ENCODE peak calls at places on chromosomes 16 and 17, in ten cellular contexts. One of them, this sample, is unnamed.

GRCh38 chr17:60163108-60163784 is 13.5 kb downstream of the CA4 start:
- DNase-seq in A549: peak
- DNase-seq in astrocyte of the spinal cord: no peak
- DNase-seq in left lung: peak
- DNase-seq in upper lobe of right lung: peak
- DNase-seq in naive thymus-derived CD8-positive, alpha-beta T cell: no peak
- DNase-seq in AG08395: no peak
- DNase-seq in substantia nigra: no peak
- DNase-seq in A172: no peak
- DNase-seq in foreskin fibroblast: no peak
- DNase-seq in this sample: no peak

GRCh38 chr17:64723781-64724180 is 61.7 kb upstream of the SMURF2 start:
- DNase-seq in AG08395: no peak
- DNase-seq in left lung: no peak
- DNase-seq in upper lobe of right lung: no peak
- DNase-seq in naive thymus-derived CD8-positive, alpha-beta T cell: no peak
- DNase-seq in substantia nigra: no peak
- DNase-seq in foreskin fibroblast: no peak
- DNase-seq in astrocyte of the spinal cord: no peak
- DNase-seq in A172: no peak
- DNase-seq in A549: no peak
- DNase-seq in this sample: no peak

GRCh38 chr16:17448640-17449638 is 21.8 kb downstream of the XYLT1 start:
- DNase-seq in foreskin fibroblast: no peak
- DNase-seq in AG08395: no peak
- DNase-seq in astrocyte of the spinal cord: no peak
- DNase-seq in upper lobe of right lung: peak
- DNase-seq in left lung: peak
- DNase-seq in substantia nigra: no peak
- DNase-seq in naive thymus-derived CD8-positive, alpha-beta T cell: no peak
- DNase-seq in A549: no peak
- DNase-seq in A172: no peak
- DNase-seq in this sample: no peak

GRCh38 chr16:19882186-19882585 is 2.5 kb downstream of the GPRC5B start:
- DNase-seq in naive thymus-derived CD8-positive, alpha-beta T cell: no peak
- DNase-seq in AG08395: no peak
- DNase-seq in upper lobe of right lung: no peak
- DNase-seq in foreskin fibroblast: no peak
- DNase-seq in substantia nigra: no peak
- DNase-seq in A172: no peak
- DNase-seq in left lung: no peak
- DNase-seq in A549: no peak
- DNase-seq in astrocyte of the spinal cord: no peak
- DNase-seq in this sample: no peak

GRCh38 chr16:81752225-81752875 is 26.7 kb upstream of the PLCG2 start:
- DNase-seq in A549: no peak
- DNase-seq in astrocyte of the spinal cord: no peak
- DNase-seq in naive thymus-derived CD8-positive, alpha-beta T cell: no peak
- DNase-seq in foreskin fibroblast: no peak
- DNase-seq in substantia nigra: peak
- DNase-seq in upper lobe of right lung: peak
- DNase-seq in left lung: peak
- DNase-seq in A172: peak
- DNase-seq in AG08395: peak
- DNase-seq in this sample: no peak

GRCh38 chr16:27273670-27274522 is 5.3 kb upstream of the NSMCE1 start:
- DNase-seq in AG08395: peak
- DNase-seq in foreskin fibroblast: peak
- DNase-seq in upper lobe of right lung: no peak
- DNase-seq in left lung: no peak
- DNase-seq in naive thymus-derived CD8-positive, alpha-beta T cell: no peak
- DNase-seq in A549: peak
- DNase-seq in substantia nigra: no peak
- DNase-seq in A172: peak
- DNase-seq in astrocyte of the spinal cord: peak
- DNase-seq in this sample: no peak

GRCh38 chr16:11852092-11852809 is 909 bp upstream of the RSL1D1 start:
- DNase-seq in left lung: no peak
- DNase-seq in naive thymus-derived CD8-positive, alpha-beta T cell: no peak
- DNase-seq in foreskin fibroblast: peak
- DNase-seq in A549: no peak
- DNase-seq in substantia nigra: peak
- DNase-seq in upper lobe of right lung: no peak
- DNase-seq in AG08395: no peak
- DNase-seq in astrocyte of the spinal cord: no peak
- DNase-seq in A172: no peak
- DNase-seq in this sample: no peak

GRCh38 chr16:30698816-30699614 is at the start of gene SRCAP:
- DNase-seq in naive thymus-derived CD8-positive, alpha-beta T cell: peak
- DNase-seq in substantia nigra: peak
- DNase-seq in astrocyte of the spinal cord: peak
- DNase-seq in upper lobe of right lung: peak
- DNase-seq in foreskin fibroblast: peak
- DNase-seq in A172: peak
- DNase-seq in A549: peak
- DNase-seq in left lung: peak
- DNase-seq in AG08395: peak
- DNase-seq in this sample: peak

GRCh38 chr17:65388911-65389310 is 172.5 kb downstream of the AXIN2 start:
- DNase-seq in AG08395: peak
- DNase-seq in foreskin fibroblast: peak
- DNase-seq in A172: no peak
- DNase-seq in astrocyte of the spinal cord: no peak
- DNase-seq in naive thymus-derived CD8-positive, alpha-beta T cell: no peak
- DNase-seq in substantia nigra: no peak
- DNase-seq in left lung: no peak
- DNase-seq in A549: no peak
- DNase-seq in upper lobe of right lung: no peak
- DNase-seq in this sample: no peak

GRCh38 chr17:4693416-4693815 is 10.5 kb downstream of the PELP1 start:
- DNase-seq in naive thymus-derived CD8-positive, alpha-beta T cell: no peak
- DNase-seq in left lung: no peak
- DNase-seq in astrocyte of the spinal cord: no peak
- DNase-seq in substantia nigra: no peak
- DNase-seq in foreskin fibroblast: no peak
- DNase-seq in A172: no peak
- DNase-seq in AG08395: no peak
- DNase-seq in A549: no peak
- DNase-seq in upper lobe of right lung: no peak
- DNase-seq in this sample: no peak

GRCh38 chr17:35786941-35787432 is 8.5 kb downstream of the MMP28 start:
- DNase-seq in astrocyte of the spinal cord: no peak
- DNase-seq in left lung: no peak
- DNase-seq in foreskin fibroblast: no peak
- DNase-seq in naive thymus-derived CD8-positive, alpha-beta T cell: no peak
- DNase-seq in substantia nigra: no peak
- DNase-seq in AG08395: no peak
- DNase-seq in A549: no peak
- DNase-seq in upper lobe of right lung: no peak
- DNase-seq in A172: no peak
- DNase-seq in this sample: no peak